ENCODE peak calls at places on chromosome 2, in six cellular contexts. Z, C, M, S, H and Y are unnamed samples.
A peak's percentile ranks its signal among the peaks of the same experiment; 100 is the strongest.

GRCh38 chr2:106789185-106789584 is 96.8 kb downstream of the ST6GAL2 start:
- DNase-seq in Z (no peak), C (peak; percentile 49), M (no peak), S (no peak), H (no peak), Y (no peak)

GRCh38 chr2:121746071-121746578 is 9.3 kb upstream of the TSN start:
- DNase-seq in Z (no peak), C (no peak), M (no peak), S (no peak), H (no peak), Y (no peak)

GRCh38 chr2:19313553-19313952 is 44.9 kb downstream of the OSR1 start:
- DNase-seq in Z (no peak), C (no peak), M (no peak), S (no peak), H (no peak), Y (no peak)

GRCh38 chr2:119821266-119821665 is 61.5 kb downstream of the PTPN4 start:
- DNase-seq in Z (no peak), C (no peak), M (no peak), S (no peak), H (no peak), Y (no peak)

GRCh38 chr2:85215074-85216050 is 82.2 kb downstream of the TCF7L1 start:
- DNase-seq in Z (no peak), C (no peak), M (no peak), S (peak; percentile 27), H (no peak), Y (peak; percentile 93)

GRCh38 chr2:200021449-200022114 is 66.2 kb downstream of the MAIP1 start:
- DNase-seq in Z (no peak), C (no peak), M (no peak), S (no peak), H (no peak), Y (no peak)

GRCh38 chr2:73176205-73176880 is 26.0 kb upstream of the NOTO start:
- DNase-seq in Z (peak; percentile 73), C (peak; percentile 36), M (no peak), S (peak; percentile 47), H (no peak), Y (no peak)

GRCh38 chr2:73069041-73069854 is 2.3 kb downstream of the SFXN5 start:
- DNase-seq in Z (no peak), C (no peak), M (no peak), S (no peak), H (no peak), Y (peak; percentile 38)

GRCh38 chr2:130336150-130336876 is 6.4 kb upstream of the IMP4 start:
- DNase-seq in Z (peak; percentile 49), C (no peak), M (no peak), S (peak; percentile 32), H (no peak), Y (no peak)

GRCh38 chr2:28217042-28217740 is 175.5 kb upstream of the FOSL2 start:
- DNase-seq in Z (no peak), C (no peak), M (no peak), S (no peak), H (no peak), Y (no peak)

GRCh38 chr2:61177727-61178549 is 15.9 kb downstream of the C2orf74 start:
- DNase-seq in Z (peak; percentile 64), C (no peak), M (no peak), S (peak; percentile 19), H (no peak), Y (peak; percentile 10)

GRCh38 chr2:97741251-97741650 is 27.9 kb downstream of the ZAP70 start:
- DNase-seq in Z (no peak), C (no peak), M (no peak), S (no peak), H (no peak), Y (no peak)

GRCh38 chr2:121132054-121132453 is 152.9 kb downstream of the TFCP2L1 start:
- DNase-seq in Z (no peak), C (no peak), M (no peak), S (no peak), H (no peak), Y (no peak)

GRCh38 chr2:149826471-149827125 is 239.0 kb upstream of the MMADHC start:
- DNase-seq in Z (no peak), C (no peak), M (no peak), S (no peak), H (no peak), Y (peak; percentile 18)

GRCh38 chr2:15984367-15985255 is 44.3 kb downstream of the MYCN start:
- DNase-seq in Z (peak; percentile 64), C (no peak), M (no peak), S (no peak), H (no peak), Y (no peak)

GRCh38 chr2:1635826-1636225 is 108.5 kb downstream of the PXDN start:
- DNase-seq in Z (no peak), C (no peak), M (no peak), S (no peak), H (no peak), Y (no peak)

GRCh38 chr2:156818944-156819343 is 382.8 kb downstream of the GPD2 start:
- DNase-seq in Z (no peak), C (no peak), M (no peak), S (no peak), H (no peak), Y (peak; percentile 67)

GRCh38 chr2:151302286-151302878 is 12.9 kb upstream of the NMI start:
- DNase-seq in Z (no peak), C (no peak), M (no peak), S (no peak), H (no peak), Y (peak; percentile 23)

GRCh38 chr2:205755923-205756322 is 73.6 kb downstream of the NRP2 start:
- DNase-seq in Z (no peak), C (no peak), M (no peak), S (no peak), H (no peak), Y (peak; percentile 37)

GRCh38 chr2:121530210-121530562 is 494 bp upstream of the RNU4ATAC start:
- DNase-seq in Z (peak; percentile 88), C (peak; percentile 66), M (peak; percentile 71), S (peak; percentile 87), H (peak; percentile 52), Y (peak; percentile 70)

GRCh38 chr2:113784823-113785744 is 28.6 kb upstream of the SLC35F5 start:
- DNase-seq in Z (no peak), C (no peak), M (no peak), S (no peak), H (no peak), Y (no peak)

GRCh38 chr2:134657650-134658250 is 61.0 kb downstream of the TMEM163 start:
- DNase-seq in Z (peak; percentile 68), C (no peak), M (peak; percentile 10), S (peak; percentile 23), H (no peak), Y (no peak)

GRCh38 chr2:88110830-88111229 is 17.0 kb downstream of the FABP1 start:
- DNase-seq in Z (no peak), C (no peak), M (no peak), S (no peak), H (no peak), Y (no peak)

GRCh38 chr2:179104736-179105135 is 54.8 kb upstream of the CCDC141 start:
- DNase-seq in Z (no peak), C (no peak), M (no peak), S (no peak), H (no peak), Y (peak; percentile 78)

GRCh38 chr2:38720613-38721241 is 30.4 kb downstream of the SRSF7 start:
- DNase-seq in Z (no peak), C (no peak), M (no peak), S (no peak), H (peak; percentile 40), Y (peak; percentile 98)

GRCh38 chr2:16570516-16570915 is 95.1 kb downstream of the CYRIA start:
- DNase-seq in Z (no peak), C (no peak), M (no peak), S (no peak), H (no peak), Y (no peak)

GRCh38 chr2:173401716-173402326 is 47.1 kb downstream of the CDCA7 start:
- DNase-seq in Z (no peak), C (no peak), M (no peak), S (no peak), H (no peak), Y (peak; percentile 8)

GRCh38 chr2:213476641-213477040 is 192.4 kb downstream of the SPAG16 start:
- DNase-seq in Z (no peak), C (no peak), M (no peak), S (no peak), H (no peak), Y (no peak)

GRCh38 chr2:48313036-48313877 is 216.7 kb upstream of the STON1 start:
- DNase-seq in Z (no peak), C (no peak), M (no peak), S (no peak), H (peak; percentile 49), Y (no peak)
- H3K4me3 ChIP-seq in Z (no peak overlapping the region), C (peak overlapping the region; percentile 88), M (peak overlapping the region; percentile 47), S (peak overlapping the region; percentile 48), H (peak overlapping the region; percentile 69), Y (no peak overlapping the region)

GRCh38 chr2:223586261-223586660 is 15.9 kb downstream of the SCG2 start:
- DNase-seq in Z (no peak), C (no peak), M (no peak), S (no peak), H (no peak), Y (peak; percentile 88)
- H3K9ac ChIP-seq in Z (no peak overlapping the region), C (no peak overlapping the region), M (no peak overlapping the region), S (no peak overlapping the region), H (no peak overlapping the region), Y (no peak overlapping the region)

DNA sequence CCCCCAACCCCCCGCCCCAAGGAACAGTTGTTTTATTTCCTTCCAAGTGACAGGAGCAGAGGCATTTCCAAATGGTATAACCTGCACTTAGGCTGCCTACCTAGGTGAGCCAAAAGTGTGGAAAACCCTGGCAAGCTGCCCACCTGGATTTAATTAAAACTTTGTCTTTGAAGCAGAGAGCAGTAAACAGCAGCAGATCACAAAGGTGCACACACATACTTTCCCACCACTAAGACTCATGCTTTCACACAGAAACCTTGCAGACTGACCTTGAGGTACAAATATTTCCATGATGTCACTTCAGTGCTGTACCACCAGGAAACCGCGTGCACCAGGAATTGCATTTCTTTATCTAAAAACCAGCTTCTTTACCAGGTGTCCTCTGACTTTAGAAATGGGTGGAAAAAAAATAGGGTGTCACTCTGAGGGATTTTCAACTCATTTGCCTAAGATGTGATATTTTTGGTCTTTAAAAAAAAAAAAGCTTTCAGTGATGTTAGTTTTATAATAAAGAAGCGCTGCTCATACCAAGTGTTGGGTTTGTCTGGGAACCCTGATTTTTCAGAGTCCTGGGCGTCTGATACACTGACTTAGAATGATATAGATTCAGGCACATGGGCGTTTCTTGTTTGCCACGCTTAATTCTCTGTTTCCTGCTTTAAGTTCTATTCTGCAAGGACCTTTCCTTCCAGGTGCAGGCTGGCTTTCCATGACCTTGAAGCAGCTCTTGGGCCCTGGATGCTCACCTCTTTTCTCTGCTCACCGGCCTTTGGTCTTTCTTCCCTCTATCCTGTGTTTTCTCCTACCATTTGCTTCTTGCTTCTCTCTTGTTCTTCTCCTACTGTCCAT is 70.7 kb upstream of the BCL2L11 start:
- DNase-seq in Z (no peak), C (no peak), M (no peak), S (peak; percentile 83), H (peak; percentile 63), Y (no peak)
- TF ChIP-seq CEBPB in Z (no peak), C (no peak), M (peak; percentile 17), S (no peak), H (no peak), Y (no peak)

GRCh38 chr2:239081622-239082021 is 233.7 kb downstream of the TWIST2 start:
- DNase-seq in Z (no peak), C (no peak), M (no peak), S (no peak), H (no peak), Y (no peak)
- H3K4me3 ChIP-seq in Z (no peak overlapping the region), C (no peak overlapping the region), M (no peak overlapping the region), S (no peak overlapping the region), H (no peak overlapping the region), Y (no peak overlapping the region)